ENCODE peak calls at places on chromosomes 12 and 14, in nine cellular contexts. K is SW480; P is HCEC 1CT; X is NCI-H1092 treated with DMSO at 0.1 percent for 48 hours; J is Calu3; Y is endodermal cell; Q is stimulated activated CD4-positive, alpha-beta T cell treated with anti-CD3 and anti-CD28 coated beads, Interleukin-4, amount 100 ng/mL, for 1 hour; E is GM12865; T is NCI-H748 treated with DMSO at 0.1 percent for 48 hours. O is an unnamed sample.

GRCh38 chr12:89507015-89507824 is 17.4 kb downstream of the GALNT4 start:
- DNase-seq in K (no peak), P (no peak), X (no peak), J (peak), Y (no peak), Q (no peak), E (no peak), T (peak), O (no peak)

GRCh38 chr14:57382283-57382682 is 8.1 kb upstream of the NAA30 start:
- DNase-seq in K (peak), P (peak), X (no peak), J (no peak), Y (no peak), Q (no peak), E (no peak), T (no peak), O (peak)

GRCh38 chr14:21070083-21070609 is at the start of gene ARHGEF40:
- DNase-seq in K (peak), P (peak), X (peak), J (peak), Y (peak), Q (no peak), E (no peak), T (no peak), O (no peak)

GRCh38 chr12:9047105-9047504 is 57.8 kb downstream of the KLRG1 start:
- DNase-seq in K (no peak), P (no peak), X (no peak), J (no peak), Y (no peak), Q (no peak), E (no peak), T (no peak), O (no peak)

GRCh38 chr12:120529641-120530314 is 820 bp upstream of the COQ5 start:
- DNase-seq in K (peak), P (peak), X (peak), J (peak), Y (peak), Q (no peak), E (peak), T (peak), O (peak)

GRCh38 chr12:5655120-5655519 is 223.2 kb downstream of the NTF3 start:
- DNase-seq in K (no peak), P (no peak), X (no peak), J (no peak), Y (no peak), Q (no peak), E (no peak), T (no peak), O (no peak)

GRCh38 chr14:55130194-55130550 is 1.1 kb downstream of the LGALS3 start:
- DNase-seq in K (peak), P (peak), X (no peak), J (no peak), Y (peak), Q (no peak), E (no peak), T (no peak), O (peak)

GRCh38 chr12:2795291-2796186 is 769 bp downstream of the FKBP4 start:
- DNase-seq in K (peak), P (peak), X (peak), J (peak), Y (peak), Q (peak), E (peak), T (peak), O (peak)

GRCh38 chr14:22184157-22185025 is 404.6 kb downstream of the DAD1 start:
- DNase-seq in K (no peak), P (no peak), X (peak), J (peak), Y (no peak), Q (no peak), E (no peak), T (no peak), O (peak)

GRCh38 chr12:85843606-85844325 is 7.6 kb upstream of the RASSF9 start:
- DNase-seq in K (no peak), P (no peak), X (no peak), J (no peak), Y (peak), Q (no peak), E (no peak), T (no peak), O (no peak)

GRCh38 chr14:37122288-37122687 is 50.1 kb downstream of the SLC25A21 start:
- DNase-seq in K (no peak), P (peak), X (no peak), J (peak), Y (no peak), Q (no peak), E (no peak), T (no peak), O (peak)

GRCh38 chr12:130826151-130826801 is 12.8 kb downstream of the STX2 start:
- DNase-seq in K (peak), P (peak), X (no peak), J (peak), Y (peak), Q (peak), E (peak), T (no peak), O (peak)

GRCh38 chr12:43711348-43711747 is 47.2 kb downstream of the PUS7L start:
- DNase-seq in K (no peak), P (no peak), X (no peak), J (no peak), Y (no peak), Q (no peak), E (no peak), T (no peak), O (no peak)

GRCh38 chr12:106840217-106840616 is 65.7 kb downstream of the RIC8B start:
- DNase-seq in K (no peak), P (peak), X (peak), J (peak), Y (peak), Q (no peak), E (no peak), T (peak), O (peak)

GRCh38 chr14:90839024-90839888 is 23.0 kb upstream of the TTC7B start:
- DNase-seq in K (no peak), P (peak), X (no peak), J (no peak), Y (no peak), Q (no peak), E (no peak), T (no peak), O (peak)

GRCh38 chr14:34785223-34786006 is 71.0 kb upstream of the CFL2 start:
- DNase-seq in K (no peak), P (no peak), X (no peak), J (no peak), Y (no peak), Q (no peak), E (peak), T (no peak), O (no peak)

GRCh38 chr14:66541627-66542026 is 33.7 kb downstream of the GPHN start:
- DNase-seq in K (no peak), P (no peak), X (no peak), J (no peak), Y (no peak), Q (no peak), E (no peak), T (no peak), O (no peak)

GRCh38 chr14:96754162-96754844 is 42.9 kb upstream of the VRK1 start:
- DNase-seq in K (peak), P (no peak), X (no peak), J (no peak), Y (peak), Q (no peak), E (no peak), T (no peak), O (no peak)

GRCh38 chr14:104373055-104373854 is 206.3 kb upstream of the C14orf180 start:
- DNase-seq in K (no peak), P (no peak), X (peak), J (no peak), Y (no peak), Q (no peak), E (no peak), T (peak), O (no peak)

GRCh38 chr14:104063998-104064397 is 21.5 kb upstream of the ASPG start:
- DNase-seq in K (no peak), P (no peak), X (no peak), J (no peak), Y (no peak), Q (no peak), E (no peak), T (no peak), O (no peak)

GRCh38 chr12:20601668-20602280 is 93.4 kb upstream of the SLCO1C1 start:
- DNase-seq in K (peak), P (peak), X (peak), J (no peak), Y (no peak), Q (no peak), E (peak), T (peak), O (peak)

GRCh38 chr12:86122846-86123468 is 133.2 kb downstream of the MGAT4C start:
- DNase-seq in K (no peak), P (peak), X (no peak), J (no peak), Y (no peak), Q (no peak), E (no peak), T (no peak), O (no peak)